ENCODE peak calls at places on chromosome X, in ten cellular contexts. J is stomach, Z is body of pancreas, S is kidney epithelial cell, G is lower lobe of right lung, H is lung, F is HepG2, U is ovary, L is IMR-90, N is bronchial epithelial cell. P is an unnamed sample. For H3K36me3, the result is how much of the 10 kb centered on the place peaks cover.

GRCh38 chrX:106951230-106951629 is 31.0 kb downstream of the CLDN2 start:
- DNase-seq in F (no peak), G (no peak), Z (no peak), L (no peak), U (no peak), S (no peak), H (no peak), N (no peak), J (no peak), P (no peak)

GRCh38 chrX:150034788-150035187 is 96.5 kb upstream of the EOLA2 start:
- DNase-seq in N (no peak), U (no peak), Z (no peak), L (no peak), H (no peak), S (no peak), G (no peak), J (no peak), F (no peak), P (no peak)

GRCh38 chrX:23901065-23901464 is 6.7 kb downstream of the APOO start:
- DNase-seq in G (no peak), J (no peak), H (no peak), S (peak), N (peak), F (peak), L (peak), Z (no peak), U (no peak), P (no peak)

GRCh38 chrX:18725316-18725943 is 18.0 kb downstream of the PPEF1 start:
- DNase-seq in H (no peak), Z (no peak), L (no peak), F (no peak), J (no peak), S (no peak), G (no peak), N (no peak), U (no peak), P (no peak)

GRCh38 chrX:151206871-151207270 is 30.5 kb downstream of the GPR50 start:
- DNase-seq in F (no peak), S (no peak), L (no peak), G (no peak), H (no peak), U (no peak), Z (no peak), N (no peak), J (no peak), P (no peak)

GRCh38 chrX:79288723-79289122 is 78.4 kb downstream of the ITM2A start:
- DNase-seq in F (no peak), U (no peak), H (no peak), S (no peak), G (no peak), L (no peak), Z (no peak), J (no peak), N (no peak), P (no peak)

GRCh38 chrX:13092455-13092941 is 48.1 kb upstream of the FAM9C start:
- DNase-seq in F (no peak), J (peak), U (no peak), S (no peak), N (no peak), H (no peak), L (no peak), G (peak), Z (peak), P (no peak)

GRCh38 chrX:78957768-78958130 is 12.6 kb downstream of the P2RY10 start:
- DNase-seq in S (no peak), G (no peak), J (no peak), Z (no peak), L (no peak), F (no peak), U (no peak), N (no peak), H (no peak), P (no peak)

GRCh38 chrX:2584659-2585470 is 84.1 kb upstream of the DHRSX start:
- DNase-seq in S (no peak), F (no peak), H (no peak), Z (no peak), N (peak), U (no peak), G (no peak), L (no peak), J (no peak), P (peak)

GRCh38 chrX:53684415-53685192 is 1.9 kb downstream of the HUWE1 start:
- DNase-seq in L (no peak), N (no peak), S (no peak), U (no peak), H (no peak), Z (no peak), F (no peak), G (peak), J (no peak), P (no peak)

GRCh38 chrX:44432641-44433040 is 89.2 kb upstream of the EFHC2 start:
- DNase-seq in U (no peak), G (no peak), F (no peak), S (no peak), J (no peak), Z (no peak), H (no peak), L (peak), N (peak), P (no peak)

GRCh38 chrX:135432881-135433521 is 11.3 kb downstream of the SMIM10L2A start:
- DNase-seq in S (no peak), U (no peak), G (no peak), H (no peak), Z (no peak), N (no peak), F (no peak), J (no peak), L (no peak), P (no peak)

GRCh38 chrX:152886716-152887115 is 11.2 kb upstream of the ZNF185 start:
- DNase-seq in J (no peak), U (no peak), S (no peak), G (no peak), F (no peak), L (no peak), H (no peak), Z (no peak), N (no peak), P (no peak)

GRCh38 chrX:121010218-121010617 is 24.7 kb upstream of the CT47A1 start:
- DNase-seq in J (no peak), Z (no peak), H (no peak), U (no peak), F (peak), N (no peak), G (no peak), S (no peak), L (no peak), P (no peak)

GRCh38 chrX:112087545-112087944 is 5.0 kb upstream of the TRPC5 start:
- DNase-seq in H (no peak), F (no peak), N (no peak), G (no peak), U (no peak), Z (no peak), L (no peak), J (no peak), S (no peak), P (no peak)

GRCh38 chrX:153055827-153056748 is at the start of gene PNMA3:
- DNase-seq in H (no peak), J (no peak), F (no peak), N (no peak), U (no peak), L (no peak), Z (peak), G (no peak), S (no peak), P (peak)

GRCh38 chrX:136214551-136214950 is 36.6 kb downstream of the MAP7D3 start:
- DNase-seq in U (no peak), L (peak), G (no peak), Z (no peak), F (peak), S (peak), J (no peak), H (no peak), N (peak), P (no peak)

GRCh38 chrX:41027388-41027787 is 57.9 kb upstream of the USP9X start:
- DNase-seq in G (no peak), F (no peak), L (peak), H (no peak), J (no peak), N (peak), S (no peak), Z (no peak), U (no peak), P (peak)

GRCh38 chrX:10620121-10620699 is at the start of gene MID1:
- DNase-seq in U (peak), J (peak), Z (peak), G (peak), H (peak), L (peak), F (no peak), S (no peak), N (peak), P (peak)
- H3K4me3 ChIP-seq in U (peak), J (peak), Z (no peak), G (peak), H (peak), L (peak), F (no peak), S (peak), N (peak), P (peak)

DNA sequence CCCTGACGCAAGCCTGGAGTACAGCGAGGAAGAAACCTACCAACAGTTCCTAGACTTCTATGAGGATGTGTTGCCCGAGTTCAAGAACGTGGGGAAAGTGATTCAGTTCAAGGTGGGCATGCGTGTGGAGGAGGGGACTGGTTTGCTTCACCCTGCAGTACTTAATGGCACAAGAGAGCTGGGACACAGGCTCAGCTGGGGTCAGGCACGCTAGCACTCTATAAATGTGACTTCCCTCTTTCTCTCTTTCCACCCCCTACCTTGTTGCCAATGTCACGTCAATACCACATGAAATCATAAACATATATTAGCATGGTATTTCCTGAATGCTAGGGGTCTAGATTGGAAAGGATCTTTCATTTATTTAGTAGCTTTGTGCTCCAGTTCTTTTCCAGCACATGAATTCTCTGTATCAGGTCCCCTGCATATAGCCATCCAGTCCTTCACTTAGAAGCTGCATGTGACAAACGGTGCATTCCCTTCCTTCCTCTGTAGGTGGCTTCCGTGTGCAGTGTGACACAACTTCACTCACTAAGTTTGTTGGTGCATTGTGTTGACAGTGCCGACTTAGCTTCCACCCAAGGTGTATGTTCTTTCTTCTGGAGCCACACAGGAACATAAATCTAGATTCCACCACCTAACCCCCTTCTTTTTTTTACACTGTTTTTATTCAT is 25.6 kb downstream of the ZRSR2 start:
- DNase-seq in H (no peak), S (no peak), F (peak), U (no peak), Z (peak), N (peak), G (no peak), J (no peak), L (peak), P (peak)
- H3K36me3 ChIP-seq in H (under half), S (under half), F (under half), U (under half), Z (under half), N (under half), G (half or more), J (under half), L (under half), P (under half)

DNA sequence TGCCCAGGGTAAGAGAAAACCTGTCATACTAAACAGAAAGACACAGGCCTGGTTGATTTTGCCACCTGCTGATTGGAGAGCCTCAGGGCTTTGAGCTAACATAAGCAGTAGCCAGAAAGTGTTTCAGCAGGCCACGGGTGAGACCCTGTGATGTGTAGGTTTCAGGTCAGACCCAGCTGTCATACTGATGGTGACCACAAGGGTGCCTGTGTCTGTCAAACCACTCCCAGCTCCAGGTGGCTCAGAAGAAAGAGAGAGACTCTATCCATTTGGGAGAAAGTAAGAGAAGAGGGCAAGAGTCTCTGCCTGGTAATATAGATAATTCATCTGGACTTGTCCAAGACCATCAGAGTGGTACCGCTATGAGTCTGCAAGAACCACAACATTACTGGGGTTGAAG is 72.8 kb upstream of the NLRP2B start:
- DNase-seq in U (no peak), H (no peak), L (no peak), Z (no peak), N (no peak), S (no peak), J (no peak), F (no peak), G (no peak), P (no peak)
- TF ChIP-seq CTCF in U (no peak), H (no peak), L (no peak), Z (no peak), N (no peak), S (no peak), J (no peak), F (no peak), G (no peak), P (peak)

DNA sequence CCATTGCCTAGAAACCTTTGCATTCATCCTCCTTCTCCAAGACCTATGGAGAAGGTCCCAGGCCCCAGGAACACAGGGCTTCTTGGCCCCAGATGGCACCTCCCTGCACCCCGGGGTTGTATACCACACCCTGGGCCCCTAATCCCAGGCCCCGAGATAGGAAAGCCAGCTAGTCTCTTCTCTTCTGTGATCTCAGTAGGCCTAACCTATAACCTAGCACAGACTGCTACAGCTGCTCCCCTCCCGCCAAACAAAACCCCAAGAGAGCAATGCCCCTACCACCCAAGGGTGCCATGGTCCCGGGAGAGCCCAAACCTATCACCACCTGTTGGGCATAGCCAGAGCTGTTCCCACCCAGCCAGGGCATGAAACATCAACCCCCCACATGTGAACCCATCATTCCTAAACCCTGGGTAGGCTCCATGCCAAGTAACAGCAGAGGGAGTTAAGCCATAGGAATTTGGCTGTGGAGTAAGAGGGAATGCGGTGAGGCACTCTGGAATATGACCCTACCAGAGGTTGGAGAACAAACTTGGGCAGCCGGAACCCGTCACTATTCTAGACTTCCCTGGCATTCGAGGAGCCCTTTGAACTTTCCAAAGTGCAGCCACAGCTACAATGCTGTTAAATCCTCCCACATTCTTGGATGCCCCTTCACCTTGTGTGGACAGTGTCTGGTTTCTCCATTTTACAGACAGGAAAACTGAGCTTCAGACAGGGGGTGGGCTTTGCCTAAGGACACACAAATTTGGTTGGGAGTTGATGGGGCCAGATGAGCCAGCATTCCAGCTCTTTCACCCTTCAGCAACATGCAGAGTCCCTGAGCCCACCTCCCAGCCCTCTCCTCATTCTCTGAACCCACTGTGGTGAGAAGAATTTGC is 10.9 kb upstream of the SASH3 start:
- DNase-seq in S (no peak), H (no peak), J (no peak), U (no peak), Z (no peak), F (peak), G (no peak), N (no peak), L (no peak), P (no peak)
- H3K4me3 ChIP-seq in S (no peak), H (no peak), J (no peak), U (no peak), Z (no peak), F (no peak), G (no peak), N (no peak), L (no peak), P (no peak)

GRCh38 chrX:1400731-1401471 is 9.0 kb upstream of the SLC25A6 start:
- DNase-seq in N (no peak), L (no peak), Z (peak), U (peak), H (no peak), G (peak), J (no peak), S (no peak), F (peak), P (peak)
- H3K36me3 ChIP-seq in N (under half), L (under half), Z (under half), U (under half), H (under half), G (half or more), J (under half), S (under half), F (under half), P (under half)

DNA sequence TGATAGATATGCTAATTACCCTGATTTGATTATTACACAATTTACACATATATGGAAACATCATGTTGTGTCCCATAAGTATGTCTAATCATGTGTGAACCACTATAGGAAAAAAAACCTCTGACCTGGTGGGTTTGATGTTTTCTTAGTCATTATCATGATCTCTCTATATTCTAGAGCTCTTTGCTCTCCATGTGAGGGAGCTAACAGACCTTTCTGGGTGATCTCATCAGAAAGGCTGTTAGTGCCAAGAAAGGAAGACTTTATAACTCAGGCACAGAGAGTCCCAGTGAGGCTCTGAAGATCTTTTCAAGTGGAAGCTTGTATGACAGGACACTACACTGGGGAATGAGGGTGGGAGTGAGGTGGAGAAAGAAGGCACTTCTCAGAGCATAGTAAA is 527.7 kb upstream of the MAGEB2 start:
- DNase-seq in Z (no peak), S (no peak), H (no peak), F (no peak), J (no peak), N (peak), L (peak), G (no peak), U (no peak), P (no peak)
- TF ChIP-seq CTCF in Z (no peak), S (no peak), H (no peak), F (no peak), J (no peak), N (no peak), L (peak), G (no peak), U (no peak), P (no peak)